ENCODE peak calls at places on chromosome 6, in nine cellular contexts. One of them, this sample, is unnamed.

GRCh38 chr6:166152660-166153059 is 15.0 kb downstream of the TBXT start:
- DNase-seq in COR-L47: no peak
- DNase-seq in AG09319: no peak
- DNase-seq in breast epithelium: no peak
- DNase-seq in GM03348: no peak
- DNase-seq in memory B cell: no peak
- DNase-seq in adipocyte: no peak
- DNase-seq in stimulated activated CD8-positive, alpha-beta memory T cell treated with anti-CD3 and anti-CD28 coated beads, Interleukin-15, amount 100 ng/mL, for 1 hour: no peak
- DNase-seq in ACHN: no peak
- DNase-seq in this sample: no peak

GRCh38 chr6:30749554-30750378 is 5.4 kb upstream of the IER3 start:
- DNase-seq in stimulated activated CD8-positive, alpha-beta memory T cell treated with anti-CD3 and anti-CD28 coated beads, Interleukin-15, amount 100 ng/mL, for 1 hour: no peak
- DNase-seq in memory B cell: no peak
- DNase-seq in ACHN: peak; percentile 54
- DNase-seq in breast epithelium: no peak
- DNase-seq in GM03348: no peak
- DNase-seq in adipocyte: no peak
- DNase-seq in AG09319: no peak
- DNase-seq in COR-L47: no peak
- DNase-seq in this sample: no peak

GRCh38 chr6:57324538-57324937 is 7.1 kb downstream of the PRIM2 start:
- DNase-seq in COR-L47: no peak
- DNase-seq in breast epithelium: no peak
- DNase-seq in ACHN: peak; percentile 34
- DNase-seq in stimulated activated CD8-positive, alpha-beta memory T cell treated with anti-CD3 and anti-CD28 coated beads, Interleukin-15, amount 100 ng/mL, for 1 hour: no peak
- DNase-seq in AG09319: no peak
- DNase-seq in adipocyte: peak; percentile 73
- DNase-seq in memory B cell: no peak
- DNase-seq in GM03348: peak; percentile 49
- DNase-seq in this sample: no peak

GRCh38 chr6:144855812-144856531 is 570.8 kb downstream of the UTRN start:
- DNase-seq in memory B cell: no peak
- DNase-seq in adipocyte: no peak
- DNase-seq in AG09319: no peak
- DNase-seq in stimulated activated CD8-positive, alpha-beta memory T cell treated with anti-CD3 and anti-CD28 coated beads, Interleukin-15, amount 100 ng/mL, for 1 hour: no peak
- DNase-seq in COR-L47: no peak
- DNase-seq in breast epithelium: no peak
- DNase-seq in ACHN: no peak
- DNase-seq in GM03348: no peak
- DNase-seq in this sample: no peak

GRCh38 chr6:13406051-13406477 is 77.7 kb upstream of the TBC1D7 start:
- DNase-seq in breast epithelium: no peak
- DNase-seq in COR-L47: no peak
- DNase-seq in memory B cell: no peak
- DNase-seq in stimulated activated CD8-positive, alpha-beta memory T cell treated with anti-CD3 and anti-CD28 coated beads, Interleukin-15, amount 100 ng/mL, for 1 hour: no peak
- DNase-seq in adipocyte: no peak
- DNase-seq in ACHN: no peak
- DNase-seq in GM03348: no peak
- DNase-seq in AG09319: no peak
- DNase-seq in this sample: no peak

GRCh38 chr6:138404666-138405337 is 779 bp downstream of the HEBP2 start:
- DNase-seq in AG09319: no peak
- DNase-seq in memory B cell: peak; percentile 25
- DNase-seq in stimulated activated CD8-positive, alpha-beta memory T cell treated with anti-CD3 and anti-CD28 coated beads, Interleukin-15, amount 100 ng/mL, for 1 hour: no peak
- DNase-seq in breast epithelium: no peak
- DNase-seq in ACHN: no peak
- DNase-seq in adipocyte: peak; percentile 52
- DNase-seq in GM03348: peak; percentile 55
- DNase-seq in COR-L47: no peak
- DNase-seq in this sample: no peak

GRCh38 chr6:36967301-36967700 is 12.8 kb downstream of the PI16 start:
- DNase-seq in stimulated activated CD8-positive, alpha-beta memory T cell treated with anti-CD3 and anti-CD28 coated beads, Interleukin-15, amount 100 ng/mL, for 1 hour: no peak
- DNase-seq in AG09319: no peak
- DNase-seq in COR-L47: no peak
- DNase-seq in GM03348: no peak
- DNase-seq in breast epithelium: no peak
- DNase-seq in ACHN: no peak
- DNase-seq in memory B cell: no peak
- DNase-seq in adipocyte: no peak
- DNase-seq in this sample: no peak

GRCh38 chr6:49516147-49516505 is 16.4 kb downstream of the GLYATL3 start:
- DNase-seq in stimulated activated CD8-positive, alpha-beta memory T cell treated with anti-CD3 and anti-CD28 coated beads, Interleukin-15, amount 100 ng/mL, for 1 hour: no peak
- DNase-seq in ACHN: no peak
- DNase-seq in AG09319: no peak
- DNase-seq in GM03348: no peak
- DNase-seq in COR-L47: no peak
- DNase-seq in breast epithelium: no peak
- DNase-seq in adipocyte: no peak
- DNase-seq in memory B cell: no peak
- DNase-seq in this sample: no peak

GRCh38 chr6:3157151-3157933 is at the start of gene TUBB2A:
- DNase-seq in ACHN: peak; percentile 76
- DNase-seq in GM03348: peak; percentile 99
- DNase-seq in adipocyte: peak; percentile 95
- DNase-seq in AG09319: peak; percentile 69
- DNase-seq in COR-L47: peak; percentile 77
- DNase-seq in breast epithelium: peak; percentile 76
- DNase-seq in memory B cell: peak; percentile 92
- DNase-seq in stimulated activated CD8-positive, alpha-beta memory T cell treated with anti-CD3 and anti-CD28 coated beads, Interleukin-15, amount 100 ng/mL, for 1 hour: peak; percentile 76
- DNase-seq in this sample: peak; percentile 91

GRCh38 chr6:105824732-105825131 is 261.4 kb upstream of the PRDM1 start:
- DNase-seq in stimulated activated CD8-positive, alpha-beta memory T cell treated with anti-CD3 and anti-CD28 coated beads, Interleukin-15, amount 100 ng/mL, for 1 hour: no peak
- DNase-seq in COR-L47: no peak
- DNase-seq in breast epithelium: no peak
- DNase-seq in GM03348: peak; percentile 27
- DNase-seq in adipocyte: peak; percentile 49
- DNase-seq in ACHN: no peak
- DNase-seq in memory B cell: no peak
- DNase-seq in AG09319: no peak
- DNase-seq in this sample: no peak

GRCh38 chr6:68343901-68344300 is 291.2 kb upstream of the ADGRB3 start:
- DNase-seq in memory B cell: no peak
- DNase-seq in ACHN: peak; percentile 69
- DNase-seq in AG09319: no peak
- DNase-seq in COR-L47: peak; percentile 83
- DNase-seq in stimulated activated CD8-positive, alpha-beta memory T cell treated with anti-CD3 and anti-CD28 coated beads, Interleukin-15, amount 100 ng/mL, for 1 hour: no peak
- DNase-seq in GM03348: no peak
- DNase-seq in breast epithelium: no peak
- DNase-seq in adipocyte: peak; percentile 4
- DNase-seq in this sample: no peak

This sample was measured in suprapubic skin.